ENCODE peak calls at places on chromosomes 7 and 10, in seven cellular contexts. One of them, this sample, is unnamed.

GRCh38 chr7:91266931-91267557 is 2.8 kb downstream of the FZD1 start:
- DNase-seq in GM06990: no peak
- DNase-seq in epithelial cell of proximal tubule: no peak
- DNase-seq in sigmoid colon: peak; percentile 70
- DNase-seq in esophagus squamous epithelium: no peak
- DNase-seq in cardiac fibroblast: peak; percentile 12
- DNase-seq in stomach: no peak
- DNase-seq in this sample: peak; percentile 20

GRCh38 chr10:73590881-73591577 is at the start of gene USP54:
- DNase-seq in GM06990: no peak
- DNase-seq in epithelial cell of proximal tubule: peak; percentile 78
- DNase-seq in sigmoid colon: no peak
- DNase-seq in esophagus squamous epithelium: no peak
- DNase-seq in cardiac fibroblast: peak; percentile 72
- DNase-seq in stomach: no peak
- DNase-seq in this sample: peak; percentile 92

GRCh38 chr10:84256510-84257342 is 11.9 kb downstream of the RGR start:
- DNase-seq in GM06990: peak; percentile 30
- DNase-seq in epithelial cell of proximal tubule: no peak
- DNase-seq in sigmoid colon: no peak
- DNase-seq in esophagus squamous epithelium: no peak
- DNase-seq in cardiac fibroblast: peak; percentile 67
- DNase-seq in stomach: peak; percentile 47
- DNase-seq in this sample: peak; percentile 69

GRCh38 chr10:101718681-101719275 is 23.8 kb upstream of the FBXW4 start:
- DNase-seq in GM06990: no peak
- DNase-seq in epithelial cell of proximal tubule: no peak
- DNase-seq in sigmoid colon: no peak
- DNase-seq in esophagus squamous epithelium: no peak
- DNase-seq in cardiac fibroblast: no peak
- DNase-seq in stomach: no peak
- DNase-seq in this sample: peak; percentile 55

GRCh38 chr10:86030312-86030711 is 336.3 kb downstream of the GRID1 start:
- DNase-seq in GM06990: no peak
- DNase-seq in epithelial cell of proximal tubule: no peak
- DNase-seq in sigmoid colon: no peak
- DNase-seq in esophagus squamous epithelium: no peak
- DNase-seq in cardiac fibroblast: no peak
- DNase-seq in stomach: no peak
- DNase-seq in this sample: no peak

GRCh38 chr10:54091237-54091636 is 709.8 kb downstream of the PCDH15 start:
- DNase-seq in GM06990: no peak
- DNase-seq in epithelial cell of proximal tubule: no peak
- DNase-seq in sigmoid colon: no peak
- DNase-seq in esophagus squamous epithelium: no peak
- DNase-seq in cardiac fibroblast: no peak
- DNase-seq in stomach: no peak
- DNase-seq in this sample: no peak

GRCh38 chr7:107045195-107045960 is 873 bp downstream of the PRKAR2B start:
- DNase-seq in GM06990: no peak
- DNase-seq in epithelial cell of proximal tubule: no peak
- DNase-seq in sigmoid colon: no peak
- DNase-seq in esophagus squamous epithelium: no peak
- DNase-seq in cardiac fibroblast: no peak
- DNase-seq in stomach: no peak
- DNase-seq in this sample: no peak

GRCh38 chr10:124214610-124215009 is 121.2 kb upstream of the CHST15 start:
- DNase-seq in GM06990: no peak
- DNase-seq in epithelial cell of proximal tubule: no peak
- DNase-seq in sigmoid colon: no peak
- DNase-seq in esophagus squamous epithelium: no peak
- DNase-seq in cardiac fibroblast: no peak
- DNase-seq in stomach: no peak
- DNase-seq in this sample: no peak

GRCh38 chr10:6239213-6239991 is 36.7 kb downstream of the PFKFB3 start:
- DNase-seq in GM06990: no peak
- DNase-seq in epithelial cell of proximal tubule: peak; percentile 92
- DNase-seq in sigmoid colon: peak; percentile 88
- DNase-seq in esophagus squamous epithelium: no peak
- DNase-seq in cardiac fibroblast: peak; percentile 90
- DNase-seq in stomach: peak; percentile 42
- DNase-seq in this sample: peak; percentile 97

GRCh38 chr7:36905836-36906235 is 181.5 kb upstream of the AOAH start:
- DNase-seq in GM06990: no peak
- DNase-seq in epithelial cell of proximal tubule: no peak
- DNase-seq in sigmoid colon: no peak
- DNase-seq in esophagus squamous epithelium: no peak
- DNase-seq in cardiac fibroblast: no peak
- DNase-seq in stomach: no peak
- DNase-seq in this sample: no peak
- H3K4me3 ChIP-seq in GM06990: no peak overlapping the region
- H3K4me3 ChIP-seq in epithelial cell of proximal tubule: no peak overlapping the region
- H3K4me3 ChIP-seq in sigmoid colon: no peak overlapping the region
- H3K4me3 ChIP-seq in esophagus squamous epithelium: no peak overlapping the region
- H3K4me3 ChIP-seq in cardiac fibroblast: no peak overlapping the region
- H3K4me3 ChIP-seq in stomach: no peak overlapping the region
- H3K4me3 ChIP-seq in this sample: no peak overlapping the region

GRCh38 chr7:157473051-157473569 is 136.3 kb downstream of the DNAJB6 start:
- DNase-seq in GM06990: no peak
- DNase-seq in epithelial cell of proximal tubule: no peak
- DNase-seq in sigmoid colon: peak; percentile 21
- DNase-seq in esophagus squamous epithelium: no peak
- DNase-seq in cardiac fibroblast: no peak
- DNase-seq in stomach: no peak
- DNase-seq in this sample: no peak

GRCh38 chr7:157476201-157476600 is 139.4 kb downstream of the DNAJB6 start:
- DNase-seq in GM06990: no peak
- DNase-seq in epithelial cell of proximal tubule: no peak
- DNase-seq in sigmoid colon: peak; percentile 27
- DNase-seq in esophagus squamous epithelium: no peak
- DNase-seq in cardiac fibroblast: no peak
- DNase-seq in stomach: peak; percentile 10
- DNase-seq in this sample: no peak

GRCh38 chr7:157475095-157475494 is 138.3 kb downstream of the DNAJB6 start:
- DNase-seq in GM06990: no peak
- DNase-seq in epithelial cell of proximal tubule: no peak
- DNase-seq in sigmoid colon: peak; percentile 5
- DNase-seq in esophagus squamous epithelium: no peak
- DNase-seq in cardiac fibroblast: no peak
- DNase-seq in stomach: no peak
- DNase-seq in this sample: no peak

GRCh38 chr7:157475601-157476000 is 138.8 kb downstream of the DNAJB6 start:
- DNase-seq in GM06990: no peak
- DNase-seq in epithelial cell of proximal tubule: no peak
- DNase-seq in sigmoid colon: peak; percentile 28
- DNase-seq in esophagus squamous epithelium: no peak
- DNase-seq in cardiac fibroblast: no peak
- DNase-seq in stomach: peak; percentile 4
- DNase-seq in this sample: no peak

GRCh38 chr7:157474685-157475084 is 137.9 kb downstream of the DNAJB6 start:
- DNase-seq in GM06990: no peak
- DNase-seq in epithelial cell of proximal tubule: no peak
- DNase-seq in sigmoid colon: peak; percentile 18
- DNase-seq in esophagus squamous epithelium: no peak
- DNase-seq in cardiac fibroblast: no peak
- DNase-seq in stomach: peak; percentile 26
- DNase-seq in this sample: no peak
- TF ChIP-seq CTCF in GM06990: peak; percentile 64
- TF ChIP-seq CTCF in epithelial cell of proximal tubule: peak; percentile 30
- TF ChIP-seq CTCF in sigmoid colon: no peak
- TF ChIP-seq CTCF in esophagus squamous epithelium: no peak
- TF ChIP-seq CTCF in cardiac fibroblast: peak; percentile 20
- TF ChIP-seq CTCF in stomach: no peak
- TF ChIP-seq CTCF in this sample: peak; percentile 42

DNA sequence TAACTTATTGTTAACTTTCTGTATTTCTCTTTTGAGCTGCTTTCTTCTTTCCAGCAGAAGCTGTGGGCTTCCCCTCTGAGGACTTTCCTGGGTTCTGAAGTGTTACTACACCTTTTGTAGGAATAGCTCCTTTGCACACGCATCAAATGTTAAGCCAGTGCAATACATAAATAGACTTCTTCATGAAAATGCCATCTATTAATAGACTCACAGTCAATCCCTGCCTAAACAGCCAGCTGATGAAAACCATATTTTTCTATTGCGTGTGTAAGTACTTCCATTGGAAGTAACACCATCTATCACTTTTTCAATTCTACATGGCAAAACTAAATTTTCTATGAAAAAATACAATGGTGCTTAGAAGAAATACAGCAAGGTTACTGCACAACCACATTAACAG is 1.4 kb downstream of the ABCB4 start:
- DNase-seq in GM06990: no peak
- DNase-seq in epithelial cell of proximal tubule: no peak
- DNase-seq in sigmoid colon: no peak
- DNase-seq in esophagus squamous epithelium: no peak
- DNase-seq in cardiac fibroblast: no peak
- DNase-seq in stomach: no peak
- DNase-seq in this sample: no peak
- H3K4me3 ChIP-seq in GM06990: peak overlapping the region; percentile 75
- H3K4me3 ChIP-seq in epithelial cell of proximal tubule: no peak overlapping the region
- H3K4me3 ChIP-seq in sigmoid colon: peak overlapping the region; percentile 59
- H3K4me3 ChIP-seq in esophagus squamous epithelium: no peak overlapping the region
- H3K4me3 ChIP-seq in cardiac fibroblast: no peak overlapping the region
- H3K4me3 ChIP-seq in stomach: no peak overlapping the region
- H3K4me3 ChIP-seq in this sample: no peak overlapping the region

GRCh38 chr7:33215992-33216391 is 86.6 kb downstream of the BBS9 start:
- DNase-seq in GM06990: no peak
- DNase-seq in epithelial cell of proximal tubule: no peak
- DNase-seq in sigmoid colon: no peak
- DNase-seq in esophagus squamous epithelium: no peak
- DNase-seq in cardiac fibroblast: no peak
- DNase-seq in stomach: no peak
- DNase-seq in this sample: no peak
- TF ChIP-seq CTCF in GM06990: no peak
- TF ChIP-seq CTCF in epithelial cell of proximal tubule: no peak
- TF ChIP-seq CTCF in sigmoid colon: no peak
- TF ChIP-seq CTCF in esophagus squamous epithelium: no peak
- TF ChIP-seq CTCF in cardiac fibroblast: no peak
- TF ChIP-seq CTCF in stomach: no peak
- TF ChIP-seq CTCF in this sample: no peak

DNA sequence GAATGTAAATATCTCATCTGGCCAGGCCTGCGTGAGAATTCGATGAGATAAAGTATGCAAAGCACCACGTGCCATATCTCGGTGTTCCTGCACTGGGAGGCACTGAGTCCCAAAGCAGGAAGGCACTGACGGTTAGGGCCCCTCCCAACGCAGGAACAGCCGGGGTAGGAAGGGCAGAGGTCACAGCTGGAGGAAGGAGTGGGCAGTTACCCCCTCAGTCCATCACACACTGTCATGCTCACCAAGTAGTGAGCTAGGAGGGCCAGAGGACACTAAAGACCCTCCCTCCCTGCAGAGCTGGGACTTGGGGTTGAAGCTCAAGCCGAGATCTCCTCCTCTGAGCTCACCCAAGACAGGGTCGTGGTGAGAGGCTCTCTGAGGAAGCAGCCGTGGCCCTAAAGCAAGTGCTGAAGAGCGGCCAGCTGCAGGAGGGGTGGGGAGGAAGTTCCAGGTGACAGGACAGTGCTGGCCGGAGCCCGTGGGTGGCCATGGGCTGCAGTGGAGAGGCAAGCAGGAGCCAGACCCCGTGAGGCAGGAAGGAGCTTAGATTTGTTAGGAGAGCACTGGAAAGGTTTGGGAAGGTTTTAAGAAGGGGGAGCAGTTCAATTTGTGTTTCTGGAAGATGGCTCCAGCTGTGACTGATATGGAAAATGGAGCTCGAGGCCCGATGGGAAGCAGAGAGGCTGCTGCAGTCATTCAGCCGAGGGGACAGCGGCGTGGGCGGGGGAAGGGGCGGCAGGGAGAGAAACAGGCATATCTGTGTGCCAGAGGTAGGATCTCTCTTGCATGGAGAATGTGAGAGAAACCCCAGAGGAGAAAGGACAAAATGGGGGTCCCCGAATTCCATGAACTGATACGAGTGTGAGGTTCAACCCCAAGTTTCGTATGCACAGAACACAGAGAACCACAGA is 27.0 kb upstream of the DNAAF5 start:
- DNase-seq in GM06990: no peak
- DNase-seq in epithelial cell of proximal tubule: no peak
- DNase-seq in sigmoid colon: peak; percentile 63
- DNase-seq in esophagus squamous epithelium: no peak
- DNase-seq in cardiac fibroblast: peak; percentile 65
- DNase-seq in stomach: no peak
- DNase-seq in this sample: peak; percentile 28
- H3K4me3 ChIP-seq in GM06990: no peak overlapping the region
- H3K4me3 ChIP-seq in epithelial cell of proximal tubule: no peak overlapping the region
- H3K4me3 ChIP-seq in sigmoid colon: no peak overlapping the region
- H3K4me3 ChIP-seq in esophagus squamous epithelium: no peak overlapping the region
- H3K4me3 ChIP-seq in cardiac fibroblast: no peak overlapping the region
- H3K4me3 ChIP-seq in stomach: no peak overlapping the region
- H3K4me3 ChIP-seq in this sample: no peak overlapping the region

GRCh38 chr10:112446855-112447691 is at the start of the genes VTI1A and ZDHHC6:
- DNase-seq in GM06990: peak; percentile 85
- DNase-seq in epithelial cell of proximal tubule: no peak
- DNase-seq in sigmoid colon: peak; percentile 90
- DNase-seq in esophagus squamous epithelium: peak; percentile 6
- DNase-seq in cardiac fibroblast: peak; percentile 87
- DNase-seq in stomach: peak; percentile 85
- DNase-seq in this sample: peak; percentile 86
- TF ChIP-seq CTCF in GM06990: peak; percentile 42
- TF ChIP-seq CTCF in epithelial cell of proximal tubule: peak; percentile 19
- TF ChIP-seq CTCF in sigmoid colon: no peak
- TF ChIP-seq CTCF in esophagus squamous epithelium: peak; percentile 7
- TF ChIP-seq CTCF in cardiac fibroblast: peak; percentile 34
- TF ChIP-seq CTCF in stomach: peak; percentile 45
- TF ChIP-seq CTCF in this sample: peak; percentile 43

GRCh38 chr7:41701068-41701467 is 1.8 kb downstream of the INHBA start:
- DNase-seq in GM06990: no peak
- DNase-seq in epithelial cell of proximal tubule: no peak
- DNase-seq in sigmoid colon: no peak
- DNase-seq in esophagus squamous epithelium: no peak
- DNase-seq in cardiac fibroblast: no peak
- DNase-seq in stomach: no peak
- DNase-seq in this sample: no peak
- H3K4me3 ChIP-seq in GM06990: no peak overlapping the region
- H3K4me3 ChIP-seq in epithelial cell of proximal tubule: no peak overlapping the region
- H3K4me3 ChIP-seq in sigmoid colon: peak overlapping the region; percentile 54
- H3K4me3 ChIP-seq in esophagus squamous epithelium: peak overlapping the region; percentile 41
- H3K4me3 ChIP-seq in cardiac fibroblast: peak overlapping the region; percentile 73
- H3K4me3 ChIP-seq in stomach: peak overlapping the region; percentile 33
- H3K4me3 ChIP-seq in this sample: peak overlapping the region; percentile 72

GRCh38 chr7:28032738-28033380 is 147.7 kb downstream of the JAZF1 start:
- DNase-seq in GM06990: no peak
- DNase-seq in epithelial cell of proximal tubule: no peak
- DNase-seq in sigmoid colon: no peak
- DNase-seq in esophagus squamous epithelium: no peak
- DNase-seq in cardiac fibroblast: no peak
- DNase-seq in stomach: no peak
- DNase-seq in this sample: no peak
- TF ChIP-seq CTCF in GM06990: no peak
- TF ChIP-seq CTCF in epithelial cell of proximal tubule: peak; percentile 18
- TF ChIP-seq CTCF in sigmoid colon: no peak
- TF ChIP-seq CTCF in esophagus squamous epithelium: no peak
- TF ChIP-seq CTCF in cardiac fibroblast: no peak
- TF ChIP-seq CTCF in stomach: no peak
- TF ChIP-seq CTCF in this sample: peak; percentile 11

This sample was measured in choroid plexus epithelial cell.